ENCODE peak calls at places on chromosomes 7 and 10, in four cellular contexts. N is CD4-positive, alpha-beta memory T cell; K is lung; D is A549. W is an unnamed sample.

GRCh38 chr7:141410353-141410752 is 140.9 kb upstream of the AGK start:
- DNase-seq in K (no peak), N (no peak), D (no peak), W (no peak)

GRCh38 chr7:2247141-2247985 is 5.3 kb downstream of the NUDT1 start:
- DNase-seq in N (no peak), K (no peak), D (peak), W (no peak)

GRCh38 chr7:88546808-88547207 is 212.7 kb upstream of the ZNF804B start:
- DNase-seq in N (no peak), K (no peak), D (peak), W (no peak)

GRCh38 chr10:94858022-94858421 is 80.4 kb upstream of the CYP2C9 start:
- DNase-seq in D (no peak), K (no peak), N (no peak), W (no peak)

GRCh38 chr10:794382-794956 is 105.0 kb upstream of the DIP2C start:
- DNase-seq in N (no peak), D (no peak), K (no peak), W (no peak)

GRCh38 chr10:126867567-126868365 is 37.5 kb upstream of the DOCK1 start:
- DNase-seq in N (no peak), D (no peak), K (no peak), W (no peak)

GRCh38 chr10:11003739-11004515 is 13.7 kb upstream of the CELF2 start:
- DNase-seq in N (no peak), K (no peak), D (no peak), W (no peak)

GRCh38 chr7:91771394-91771793 is 109.1 kb downstream of the MTERF1 start:
- DNase-seq in K (no peak), N (no peak), D (no peak), W (no peak)

GRCh38 chr10:119049361-119049760 is 19.8 kb downstream of the NANOS1 start:
- DNase-seq in D (no peak), N (no peak), K (no peak), W (no peak)

GRCh38 chr7:70479153-70480021 is 652.6 kb upstream of the GALNT17 start:
- DNase-seq in N (no peak), K (no peak), D (no peak), W (no peak)

GRCh38 chr10:114856544-114857287 is 35.1 kb downstream of the FHIP2A start:
- DNase-seq in D (no peak), K (no peak), N (peak), W (no peak)

GRCh38 chr10:100713049-100713858 is 32.1 kb upstream of the PAX2 start:
- DNase-seq in N (no peak), D (no peak), K (no peak), W (no peak)

GRCh38 chr7:7108931-7109330 is 73.4 kb upstream of the C1GALT1 start:
- DNase-seq in N (no peak), K (no peak), D (no peak), W (no peak)

GRCh38 chr7:148914208-148914777 is 30.2 kb upstream of the EZH2 start:
- DNase-seq in K (no peak), N (peak), D (peak), W (no peak)

GRCh38 chr7:115546790-115547189 is 483.8 kb downstream of the TFEC start:
- DNase-seq in N (no peak), K (no peak), D (no peak), W (no peak)

GRCh38 chr10:102729090-102730026 is 14.4 kb upstream of the WBP1L start:
- DNase-seq in K (peak), D (peak), N (no peak), W (peak)

GRCh38 chr7:158924956-158925355 is 68.6 kb downstream of the DYNC2I1 start:
- DNase-seq in D (no peak), N (no peak), K (no peak), W (no peak)

GRCh38 chr10:29896053-29896452 is 163.3 kb downstream of the JCAD start:
- DNase-seq in N (no peak), D (no peak), K (no peak), W (no peak)

GRCh38 chr7:816300-816750 is 16.0 kb upstream of the SUN1 start:
- DNase-seq in K (peak), D (peak), N (peak), W (peak)
- H3K4me3 ChIP-seq in K (peak), D (peak), N (peak), W (peak)

GRCh38 chr10:74289956-74290355 is 138.9 kb downstream of the ADK start:
- DNase-seq in D (no peak), K (no peak), N (no peak), W (no peak)

GRCh38 chr10:74297389-74298080 is 146.5 kb downstream of the ADK start:
- DNase-seq in D (no peak), N (no peak), K (no peak), W (no peak)

GRCh38 chr10:74290703-74291102 is 139.7 kb downstream of the ADK start:
- DNase-seq in K (no peak), N (no peak), D (no peak), W (no peak)

GRCh38 chr10:74292871-74293427 is 141.9 kb downstream of the ADK start:
- DNase-seq in N (no peak), D (no peak), K (no peak), W (no peak)

GRCh38 chr10:74293686-74294365 is 142.8 kb downstream of the ADK start:
- DNase-seq in K (no peak), D (no peak), N (no peak), W (no peak)
- H3K4me3 ChIP-seq in K (no peak), D (no peak), N (no peak), W (no peak)

GRCh38 chr10:66925896-66926719 is at the start of gene LRRTM3:
- DNase-seq in K (peak), N (peak), D (peak), W (no peak)

GRCh38 chr10:66928791-66929190 is 3.0 kb downstream of the LRRTM3 start:
- DNase-seq in D (no peak), K (no peak), N (no peak), W (no peak)

GRCh38 chr10:66928000-66928770 is 2.3 kb downstream of the LRRTM3 start:
- DNase-seq in N (no peak), D (no peak), K (no peak), W (no peak)

GRCh38 chr10:66926841-66927240 is 1.0 kb downstream of the LRRTM3 start:
- DNase-seq in K (no peak), N (no peak), D (no peak), W (no peak)

DNA sequence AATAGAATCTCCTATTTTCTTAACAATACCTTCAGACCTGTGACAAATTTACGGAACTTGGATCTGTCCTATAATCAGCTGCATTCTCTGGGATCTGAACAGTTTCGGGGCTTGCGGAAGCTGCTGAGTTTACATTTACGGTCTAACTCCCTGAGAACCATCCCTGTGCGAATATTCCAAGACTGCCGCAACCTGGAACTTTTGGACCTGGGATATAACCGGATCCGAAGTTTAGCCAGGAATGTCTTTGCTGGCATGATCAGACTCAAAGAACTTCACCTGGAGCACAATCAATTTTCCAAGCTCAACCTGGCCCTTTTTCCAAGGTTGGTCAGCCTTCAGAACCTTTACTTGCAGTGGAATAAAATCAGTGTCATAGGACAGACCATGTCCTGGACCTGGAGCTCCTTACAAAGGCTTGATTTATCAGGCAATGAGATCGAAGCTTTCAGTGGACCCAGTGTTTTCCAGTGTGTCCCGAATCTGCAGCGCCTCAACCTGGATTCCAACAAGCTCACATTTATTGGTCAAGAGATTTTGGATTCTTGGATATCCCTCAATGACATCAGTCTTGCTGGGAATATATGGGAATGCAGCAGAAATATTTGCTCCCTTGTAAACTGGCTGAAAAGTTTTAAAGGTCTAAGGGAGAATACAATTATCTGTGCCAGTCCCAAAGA is 1.6 kb downstream of the LRRTM3 start:
- DNase-seq in D (no peak), N (no peak), K (no peak), W (no peak)
- H3K4me3 ChIP-seq in D (no peak), N (no peak), K (no peak), W (no peak)

DNA sequence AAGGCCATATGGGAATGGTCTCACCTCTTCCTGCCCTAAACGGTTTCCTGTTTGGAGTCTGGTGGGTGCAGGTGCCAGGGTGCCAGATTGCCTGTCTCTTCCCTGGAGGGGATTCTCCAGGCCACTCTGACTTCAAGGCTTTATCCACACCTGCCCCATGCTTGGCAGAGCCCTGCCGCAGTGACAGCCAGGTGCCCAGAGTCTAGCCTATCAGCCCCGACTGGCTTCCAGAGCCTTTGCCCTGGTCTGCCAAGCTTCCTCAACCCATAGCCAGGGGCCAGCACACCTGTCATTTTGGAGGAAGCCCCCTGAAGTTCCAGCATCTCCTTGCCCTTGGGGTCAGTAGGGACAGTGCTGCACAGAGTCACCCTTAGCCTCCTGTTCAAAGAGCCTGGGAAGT is 21.6 kb downstream of the TBATA start:
- DNase-seq in D (no peak), K (no peak), N (no peak), W (no peak)
- H3K4me3 ChIP-seq in D (no peak), K (no peak), N (no peak), W (no peak)

GRCh38 chr7:125122225-125122624 is 192.6 kb upstream of the POT1 start:
- DNase-seq in K (no peak), D (no peak), N (no peak), W (no peak)
- H3K4me3 ChIP-seq in K (no peak), D (no peak), N (no peak), W (no peak)

GRCh38 chr7:25859412-25859704 is 292.6 kb upstream of the NFE2L3 start:
- DNase-seq in K (no peak), D (no peak), N (no peak), W (no peak)
- H3K4me3 ChIP-seq in K (no peak), D (no peak), N (no peak), W (no peak)

GRCh38 chr7:74290590-74290950 is 1.4 kb downstream of the CLIP2 start:
- DNase-seq in K (no peak), N (no peak), D (no peak), W (no peak)

GRCh38 chr7:74292757-74293576 is 3.8 kb downstream of the CLIP2 start:
- DNase-seq in N (no peak), D (no peak), K (no peak), W (no peak)

GRCh38 chr7:74290999-74291441 is 1.8 kb downstream of the CLIP2 start:
- DNase-seq in N (no peak), K (no peak), D (no peak), W (no peak)

GRCh38 chr7:74289660-74290589 is 718 bp downstream of the CLIP2 start:
- DNase-seq in K (no peak), N (peak), D (no peak), W (peak)

DNA sequence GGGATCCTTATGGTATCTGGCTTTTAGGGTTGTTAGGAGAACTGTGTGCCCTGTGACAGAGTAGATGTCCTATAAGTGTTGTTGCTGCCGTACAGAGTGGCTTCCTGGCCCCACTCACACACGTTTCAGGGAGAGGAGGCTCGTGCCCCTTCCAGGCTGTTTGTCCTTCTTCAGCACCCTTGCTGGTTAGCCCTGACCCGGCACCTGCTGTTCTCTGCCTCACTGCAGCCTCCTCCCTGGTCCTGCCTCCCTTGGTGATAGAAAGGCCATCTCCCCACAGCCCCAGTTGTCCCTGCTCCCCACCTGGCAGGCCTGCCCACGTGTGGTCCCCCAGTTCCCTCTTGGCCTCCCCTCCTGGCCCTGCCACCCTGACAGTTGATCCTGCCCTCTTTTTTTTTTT is 2.3 kb downstream of the CLIP2 start:
- DNase-seq in N (no peak), K (no peak), D (no peak), W (no peak)
- H3K4me3 ChIP-seq in N (no peak), K (no peak), D (no peak), W (no peak)